ENCODE peak calls at places on chromosomes 7 and 10, in seven cellular contexts. A, B, E, G, N, K and H are unnamed samples.

GRCh38 chr10:68330852-68331454 is 911 bp upstream of the HNRNPH3 start:
- DNase-seq in A (peak; percentile 4), B (peak; percentile 12), E (peak; percentile 33), G (no peak), N (peak; percentile 13), K (no peak), H (peak; percentile 72)

GRCh38 chr7:20141666-20142065 is 75.5 kb downstream of the MACC1 start:
- DNase-seq in A (no peak), B (no peak), E (no peak), G (peak; percentile 10), N (no peak), K (no peak), H (peak; percentile 98)

GRCh38 chr10:42513921-42514320 is 124.4 kb downstream of the ZNF33B start:
- DNase-seq in A (no peak), B (no peak), E (no peak), G (no peak), N (no peak), K (no peak), H (no peak)

GRCh38 chr7:960269-960871 is 5.9 kb upstream of the ADAP1 start:
- DNase-seq in A (no peak), B (no peak), E (no peak), G (no peak), N (peak; percentile 56), K (peak; percentile 24), H (no peak)

GRCh38 chr7:132433286-132433685 is 143.0 kb downstream of the PLXNA4 start:
- DNase-seq in A (no peak), B (peak; percentile 48), E (no peak), G (no peak), N (no peak), K (no peak), H (no peak)

GRCh38 chr7:145497911-145498525 is 618.6 kb upstream of the CNTNAP2 start:
- DNase-seq in A (no peak), B (no peak), E (no peak), G (no peak), N (no peak), K (no peak), H (peak; percentile 21)

GRCh38 chr7:90946711-90947501 is 317.3 kb upstream of the FZD1 start:
- DNase-seq in A (no peak), B (no peak), E (no peak), G (no peak), N (no peak), K (no peak), H (no peak)

GRCh38 chr10:89118091-89118490 is 89.0 kb downstream of the CH25H start:
- DNase-seq in A (no peak), B (no peak), E (no peak), G (peak; percentile 60), N (no peak), K (no peak), H (no peak)

GRCh38 chr7:84675633-84676034 is 481.0 kb upstream of the SEMA3A start:
- DNase-seq in A (no peak), B (no peak), E (no peak), G (peak; percentile 12), N (peak; percentile 35), K (no peak), H (peak; percentile 19)

GRCh38 chr10:76946268-76946667 is 691.3 kb downstream of the KCNMA1 start:
- DNase-seq in A (no peak), B (no peak), E (peak; percentile 7), G (no peak), N (no peak), K (no peak), H (no peak)

GRCh38 chr7:24756545-24756988 is 697 bp downstream of the GSDME start:
- DNase-seq in A (no peak), B (no peak), E (no peak), G (no peak), N (no peak), K (no peak), H (peak; percentile 89)

GRCh38 chr7:96949766-96950165 is 55.6 kb upstream of the DLX6 start:
- DNase-seq in A (no peak), B (no peak), E (no peak), G (no peak), N (no peak), K (no peak), H (no peak)

GRCh38 chr10:116730464-116731260 is 11.7 kb downstream of the HSPA12A start:
- DNase-seq in A (no peak), B (no peak), E (no peak), G (no peak), N (no peak), K (no peak), H (no peak)